ENCODE peak calls at places on chromosomes 11 and 22, in seven cellular contexts. T is trophoblast cell, A is AG04449, Q is neural progenitor cell, M is heart right ventricle, J is fibroblast of pulmonary artery, F is BJ. Y is an unnamed sample.

GRCh38 chr11:72831521-72832300 is 17.5 kb downstream of the ATG16L2 start:
- DNase-seq in M (peak), Q (peak), A (no peak), T (peak), F (no peak), J (peak), Y (no peak)

GRCh38 chr11:27401760-27402316 is 38.8 kb upstream of the CCDC34 start:
- DNase-seq in Q (no peak), T (no peak), M (no peak), A (no peak), F (no peak), J (no peak), Y (no peak)

GRCh38 chr11:130416537-130416896 is 11.9 kb downstream of the ADAMTS8 start:
- DNase-seq in F (no peak), A (no peak), T (no peak), Q (no peak), M (no peak), J (no peak), Y (no peak)

GRCh38 chr22:46626911-46627805 is 7.0 kb downstream of the GRAMD4 start:
- DNase-seq in F (no peak), M (no peak), A (no peak), J (no peak), Q (peak), T (no peak), Y (no peak)

GRCh38 chr22:38788016-38788415 is 5.9 kb downstream of the DNAL4 start:
- DNase-seq in M (peak), Q (no peak), T (no peak), J (peak), F (no peak), A (no peak), Y (no peak)

GRCh38 chr11:117618273-117618672 is 178.7 kb downstream of the DSCAML1 start:
- DNase-seq in Q (no peak), J (no peak), T (no peak), A (no peak), M (no peak), F (no peak), Y (no peak)

GRCh38 chr22:29267462-29267857 is 321 bp downstream of the RHBDD3 start:
- DNase-seq in T (no peak), Q (no peak), F (no peak), J (no peak), M (no peak), A (no peak), Y (no peak)

GRCh38 chr11:121479839-121480238 is 27.1 kb upstream of the SORL1-AS1 start:
- DNase-seq in F (no peak), J (no peak), T (no peak), A (no peak), Q (no peak), M (no peak), Y (no peak)

GRCh38 chr11:66268953-66269906 is 791 bp downstream of the RAB1B start:
- DNase-seq in M (no peak), J (peak), F (no peak), Q (peak), T (no peak), A (no peak), Y (no peak)

GRCh38 chr11:2714871-2715270 is 15.1 kb upstream of the KCNQ1OT1 start:
- DNase-seq in A (no peak), T (no peak), M (no peak), Q (no peak), J (no peak), F (no peak), Y (no peak)

GRCh38 chr11:72985645-72986044 is 156.5 kb downstream of the FCHSD2 start:
- DNase-seq in F (no peak), Q (no peak), J (peak), A (no peak), M (no peak), T (no peak), Y (no peak)

GRCh38 chr11:12717851-12718291 is 43.6 kb downstream of the TEAD1 start:
- DNase-seq in F (no peak), Q (no peak), J (no peak), T (no peak), A (no peak), M (no peak), Y (peak)

GRCh38 chr11:2662430-2663299 is 37.1 kb downstream of the KCNQ1OT1 start:
- DNase-seq in T (no peak), F (no peak), M (no peak), Q (no peak), J (no peak), A (no peak), Y (no peak)

GRCh38 chr22:33867118-33867863 is 53.0 kb downstream of the LARGE1 start:
- DNase-seq in M (no peak), Q (no peak), J (peak), T (no peak), A (no peak), F (no peak), Y (no peak)

GRCh38 chr22:32204856-32205722 is at the start of gene RFPL2:
- DNase-seq in M (no peak), Q (peak), F (no peak), A (no peak), T (peak), J (peak), Y (no peak)

GRCh38 chr11:134181707-134182106 is 42.1 kb downstream of the NCAPD3 start:
- DNase-seq in A (no peak), Q (no peak), T (no peak), M (peak), J (peak), F (peak), Y (no peak)

GRCh38 chr22:23098718-23099524 is 28.6 kb downstream of the GNAZ start:
- DNase-seq in T (no peak), M (peak), J (no peak), A (no peak), Q (no peak), F (no peak), Y (no peak)

GRCh38 chr11:94629741-94630140 is 62.6 kb downstream of the PIWIL4 start:
- DNase-seq in F (no peak), A (no peak), M (no peak), J (no peak), T (no peak), Q (no peak), Y (no peak)

GRCh38 chr11:697028-697491 is 1.4 kb downstream of the TMEM80 start:
- DNase-seq in A (peak), T (peak), Q (no peak), M (no peak), F (peak), J (peak), Y (no peak)

GRCh38 chr11:123580557-123581275 is 73.7 kb downstream of the SCN3B start:
- DNase-seq in F (no peak), M (peak), J (peak), T (peak), A (no peak), Q (peak), Y (peak)

GRCh38 chr22:32880061-32880460 is 78.6 kb downstream of the TIMP3 start:
- DNase-seq in J (peak), A (no peak), F (no peak), M (no peak), Q (no peak), T (no peak), Y (no peak)

GRCh38 chr11:104073950-104074349 is 37.5 kb downstream of the DDI1 start:
- DNase-seq in T (peak), J (no peak), A (no peak), M (no peak), Q (no peak), F (no peak), Y (no peak)

GRCh38 chr11:75450236-75450635 is 17.2 kb upstream of the KLHL35 start:
- DNase-seq in Q (no peak), T (no peak), A (no peak), F (no peak), J (no peak), M (no peak), Y (no peak)

GRCh38 chr11:94760296-94760695 is 7.9 kb upstream of the AMOTL1 start:
- DNase-seq in A (no peak), M (no peak), T (peak), J (no peak), F (no peak), Q (no peak), Y (no peak)

GRCh38 chr11:73152861-73153483 is 10.9 kb upstream of the FCHSD2 start:
- DNase-seq in J (no peak), Q (peak), F (no peak), A (no peak), M (no peak), T (no peak), Y (peak)

GRCh38 chr11:64453466-64453865 is 94.5 kb downstream of the RPS6KA4 start:
- DNase-seq in J (no peak), Q (no peak), A (no peak), M (no peak), T (no peak), F (no peak), Y (no peak)

GRCh38 chr22:44364750-44365118 is 52.0 kb upstream of the SHISAL1 start:
- DNase-seq in J (no peak), F (no peak), T (no peak), M (no peak), Q (no peak), A (no peak), Y (no peak)

GRCh38 chr11:2250041-2250440 is 20.3 kb downstream of the ASCL2 start:
- DNase-seq in Q (no peak), M (no peak), T (no peak), A (no peak), F (no peak), J (no peak), Y (no peak)

GRCh38 chr22:22787805-22788459 is 99.7 kb upstream of the IGLL5 start:
- DNase-seq in A (no peak), T (peak), M (no peak), Q (peak), J (peak), F (no peak), Y (peak)

GRCh38 chr11:21564813-21565212 is 628.1 kb upstream of the ANO5 start:
- DNase-seq in F (peak), A (no peak), M (no peak), T (no peak), Q (no peak), J (no peak), Y (no peak)

GRCh38 chr11:93528252-93528651 is 14.9 kb downstream of the SMCO4 start:
- DNase-seq in T (no peak), A (no peak), Q (no peak), M (no peak), F (no peak), J (no peak), Y (no peak)

GRCh38 chr11:16776716-16777115 is 38.3 kb downstream of the C11orf58 start:
- DNase-seq in Q (no peak), A (no peak), F (no peak), M (no peak), T (no peak), J (no peak), Y (no peak)

GRCh38 chr22:17106785-17107546 is 14.2 kb downstream of the TMEM121B start:
- DNase-seq in Q (peak), M (no peak), F (no peak), T (no peak), J (no peak), A (no peak), Y (no peak)

GRCh38 chr11:64366751-64367150 is 7.8 kb downstream of the RPS6KA4 start:
- DNase-seq in J (peak), F (no peak), A (no peak), M (no peak), Q (no peak), T (peak), Y (no peak)

GRCh38 chr22:36732609-36733008 is 29.1 kb upstream of the CACNG2 start:
- DNase-seq in J (no peak), F (no peak), A (no peak), Q (no peak), T (no peak), M (no peak), Y (no peak)

GRCh38 chr11:1714908-1715885 is 18.2 kb downstream of the KRTAP5-6 start:
- DNase-seq in T (no peak), F (no peak), Q (no peak), A (no peak), M (peak), J (no peak), Y (no peak)

GRCh38 chr11:109197656-109198055 is 224.3 kb upstream of the C11orf87 start:
- DNase-seq in J (peak), Q (no peak), F (no peak), T (no peak), A (peak), M (no peak), Y (no peak)

DNA sequence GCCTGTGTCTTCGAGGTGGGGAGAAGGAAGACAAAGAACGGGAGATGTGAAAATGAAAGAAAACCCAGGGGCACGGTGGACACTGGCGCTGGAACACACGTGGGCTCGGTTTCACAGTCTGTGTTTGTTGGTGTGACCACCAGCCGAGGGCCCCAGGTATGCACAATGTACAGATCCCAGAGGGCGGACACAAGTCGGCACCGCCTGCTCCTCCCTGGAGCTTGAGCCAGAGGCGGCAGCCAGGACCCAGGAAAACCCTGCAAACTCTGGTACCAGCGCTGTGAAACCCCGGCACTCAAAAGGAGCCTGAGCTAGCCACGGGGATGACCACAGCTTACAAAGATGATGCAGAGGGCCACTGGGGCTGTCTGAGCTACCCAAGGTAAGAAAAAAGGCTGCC is 105.0 kb downstream of the SHANK2 start:
- DNase-seq in M (no peak), J (no peak), Q (no peak), F (no peak), A (no peak), T (no peak), Y (no peak)
- H3K4me3 ChIP-seq in M (no peak), J (no peak), Q (no peak), F (no peak), A (no peak), T (no peak), Y (no peak)

GRCh38 chr22:42500836-42501179 is 18.8 kb downstream of the RRP7A start:
- DNase-seq in M (no peak), T (no peak), Q (no peak), J (no peak), A (no peak), F (no peak), Y (no peak)

GRCh38 chr22:42500164-42500835 is 19.3 kb downstream of the RRP7A start:
- DNase-seq in M (peak), A (no peak), F (no peak), J (peak), T (peak), Q (peak), Y (peak)
- H3K4me3 ChIP-seq in M (no peak), A (peak), F (peak), J (peak), T (no peak), Q (peak), Y (peak)

GRCh38 chr22:20433191-20433590 is 4.4 kb downstream of the SCARF2 start:
- DNase-seq in T (no peak), A (no peak), M (no peak), F (no peak), J (no peak), Q (no peak), Y (no peak)

GRCh38 chr22:20430101-20430640 is 7.5 kb downstream of the SCARF2 start:
- DNase-seq in M (no peak), J (no peak), Q (no peak), A (no peak), F (no peak), T (no peak), Y (no peak)

GRCh38 chr22:20430641-20431519 is 6.7 kb downstream of the SCARF2 start:
- DNase-seq in F (no peak), M (no peak), J (no peak), A (no peak), T (peak), Q (peak), Y (peak)

GRCh38 chr22:20432244-20432686 is 5.4 kb downstream of the SCARF2 start:
- DNase-seq in Q (no peak), A (no peak), F (no peak), M (no peak), T (no peak), J (no peak), Y (no peak)

DNA sequence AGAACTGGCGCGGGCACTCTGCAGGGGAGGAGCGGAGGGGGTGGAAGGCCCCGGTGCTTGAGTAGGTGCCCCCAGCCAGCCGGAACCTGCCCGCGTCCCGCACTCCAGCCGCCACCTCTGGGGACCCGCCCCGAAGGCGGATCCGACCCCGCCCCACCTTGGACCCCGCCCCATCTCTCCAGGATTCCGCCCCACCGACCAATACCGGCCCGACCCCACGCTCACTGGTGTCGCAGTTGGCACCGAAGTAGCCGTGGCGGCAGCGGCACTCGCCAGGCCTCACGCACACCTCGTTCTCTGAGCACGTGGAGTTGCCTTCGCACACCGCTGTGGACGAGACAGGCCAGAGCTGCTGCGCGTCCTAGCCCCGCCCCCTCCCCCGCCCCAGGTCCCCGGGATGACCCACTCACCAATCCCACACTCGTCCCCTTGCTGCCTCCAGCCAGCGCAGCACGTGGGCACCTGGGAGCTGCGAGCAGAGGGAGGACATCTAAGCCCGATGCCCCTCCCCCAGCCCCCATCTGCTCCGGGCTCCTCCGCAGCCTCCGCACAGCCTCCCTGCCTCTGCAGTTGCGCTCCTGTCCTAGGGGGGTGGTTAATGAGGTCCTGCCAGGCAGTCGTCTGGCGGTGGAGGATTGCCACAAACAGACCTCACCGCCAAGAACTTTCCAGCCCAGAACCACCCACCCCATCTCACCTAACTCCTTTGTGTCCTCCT is 5.9 kb downstream of the SCARF2 start:
- DNase-seq in J (no peak), T (no peak), A (no peak), F (no peak), Q (peak), M (no peak), Y (no peak)
- H3K4me3 ChIP-seq in J (no peak), T (peak), A (no peak), F (no peak), Q (peak), M (no peak), Y (no peak)

DNA sequence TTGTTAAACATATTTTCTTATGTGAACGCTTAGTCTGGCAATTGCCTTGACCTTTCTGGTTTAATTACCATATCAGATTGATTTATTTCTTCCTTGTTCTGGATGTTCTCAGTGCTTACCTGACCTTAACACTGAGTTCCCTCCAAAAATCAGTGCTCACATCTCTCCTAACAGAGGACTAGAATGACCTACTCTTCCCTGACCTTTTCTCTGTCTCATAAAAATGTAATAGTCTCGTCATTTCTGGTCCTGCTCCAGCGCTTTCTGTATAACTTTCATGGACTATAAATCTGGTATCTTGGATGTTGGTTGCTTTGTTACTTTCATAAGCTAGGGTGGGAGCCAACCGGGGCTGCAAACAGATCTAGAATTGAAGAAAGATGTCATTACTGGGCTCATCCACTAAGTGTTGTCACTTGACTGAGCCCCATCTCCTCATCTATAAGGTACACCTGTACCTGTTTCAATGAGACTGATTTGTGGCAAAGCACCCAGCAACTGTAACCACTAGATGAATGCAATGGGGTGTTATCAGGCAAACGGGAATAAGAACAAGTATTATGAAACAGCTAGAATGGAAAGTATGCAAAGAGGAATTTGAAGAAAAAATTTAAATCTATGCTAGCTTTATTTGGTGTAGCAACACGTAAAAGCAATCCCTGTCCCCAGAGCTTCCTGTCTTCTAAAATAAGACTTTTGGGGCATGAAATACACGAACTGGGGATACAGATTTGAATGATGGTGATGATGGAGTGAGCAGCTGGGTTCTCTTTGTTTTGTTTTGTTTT is 2.4 kb downstream of the FADS2 start:
- DNase-seq in Q (no peak), T (no peak), J (peak), A (no peak), M (no peak), F (no peak), Y (no peak)
- H3K4me3 ChIP-seq in Q (peak), T (no peak), J (peak), A (peak), M (no peak), F (peak), Y (peak)

DNA sequence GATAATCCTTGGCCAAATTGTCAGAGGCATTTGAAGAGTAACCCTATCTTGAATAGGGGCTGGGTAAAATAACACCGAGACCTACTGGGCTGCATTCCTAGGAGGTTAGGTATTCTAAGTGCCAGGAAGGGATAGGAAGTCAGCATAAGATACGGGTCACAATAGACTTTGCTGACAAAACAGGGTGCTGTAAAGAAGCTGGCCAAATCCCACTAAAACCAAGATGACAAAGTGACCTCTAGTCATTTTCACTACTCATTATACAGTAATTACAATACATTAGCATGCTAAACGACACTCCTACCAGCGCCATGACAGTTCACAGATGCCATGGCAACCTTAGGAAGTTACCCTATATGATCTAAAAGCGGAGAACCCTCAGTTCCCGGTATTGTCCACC is 964 bp upstream of the REXO2 start:
- DNase-seq in A (no peak), Q (peak), J (peak), F (no peak), M (no peak), T (peak), Y (no peak)
- H3K4me3 ChIP-seq in A (no peak), Q (peak), J (peak), F (no peak), M (no peak), T (no peak), Y (no peak)

GRCh38 chr22:25012743-25013142 is 60.2 kb downstream of the KIAA1671 start:
- DNase-seq in A (no peak), Q (no peak), F (no peak), J (no peak), M (no peak), T (no peak), Y (no peak)
- H3K4me3 ChIP-seq in A (no peak), Q (no peak), F (no peak), J (no peak), M (no peak), T (no peak), Y (no peak)

GRCh38 chr11:18590573-18590972 is 2.0 kb upstream of the UEVLD start:
- DNase-seq in J (no peak), M (no peak), Q (no peak), T (no peak), F (no peak), A (no peak), Y (no peak)
- H3K4me3 ChIP-seq in J (no peak), M (no peak), Q (peak), T (no peak), F (no peak), A (no peak), Y (no peak)

DNA sequence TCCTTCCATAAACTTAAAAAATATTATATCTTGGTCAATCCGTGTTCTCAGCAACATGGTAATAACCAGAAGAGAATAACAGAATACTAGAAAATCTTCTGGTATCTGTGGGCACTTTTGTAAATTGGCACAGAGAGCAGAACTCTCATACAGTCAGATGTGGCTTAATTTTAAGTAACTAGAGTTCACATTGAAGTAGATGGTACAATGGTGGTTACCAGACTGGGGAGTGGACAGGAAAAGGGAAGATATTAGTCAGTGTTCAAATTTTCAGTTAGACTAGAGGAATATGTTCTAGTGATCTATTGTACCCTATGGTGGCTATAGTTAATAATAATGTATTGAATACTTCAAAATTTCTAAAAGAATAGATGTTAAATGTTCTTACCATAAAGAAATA is 6.9 kb downstream of the OR52H1 start:
- DNase-seq in Q (no peak), F (no peak), M (no peak), T (no peak), A (no peak), J (no peak), Y (no peak)
- H3K4me3 ChIP-seq in Q (no peak), F (no peak), M (no peak), T (no peak), A (no peak), J (no peak), Y (no peak)

Y was measured in Jurkat, Clone E6-1.